ENCODE peak calls at places on chromosome 3, in eight cellular contexts. C is left ventricle myocardium inferior, H is fibroblast of lung, A is astrocyte, T is cardiac muscle cell, S is endodermal cell, E is uterus, U is H9. M is an unnamed sample.

GRCh38 chr3:173403376-173403775 is 5.8 kb downstream of the NLGN1 start:
- DNase-seq in C (no peak), H (peak; percentile 14), A (no peak), T (no peak), S (no peak), E (no peak), U (no peak), M (no peak)

GRCh38 chr3:116000315-116000714 is 377.0 kb downstream of the GAP43 start:
- DNase-seq in C (no peak), H (peak; percentile 97), A (peak; percentile 98), T (peak; percentile 71), S (no peak), E (no peak), U (no peak), M (peak; percentile 33)

GRCh38 chr3:72448858-72449257 is 399.4 kb downstream of the SHQ1 start:
- DNase-seq in C (no peak), H (peak; percentile 42), A (peak; percentile 25), T (peak; percentile 15), S (no peak), E (no peak), U (no peak), M (peak; percentile 6)

GRCh38 chr3:181712190-181712504 is 422 bp downstream of the SOX2 start:
- DNase-seq in C (no peak), H (no peak), A (no peak), T (no peak), S (peak; percentile 64), E (no peak), U (no peak), M (no peak)

GRCh38 chr3:42476225-42477160 is 25.9 kb upstream of the VIPR1 start:
- DNase-seq in C (no peak), H (no peak), A (no peak), T (peak; percentile 9), S (no peak), E (no peak), U (no peak), M (no peak)

GRCh38 chr3:56724580-56725142 is 41.6 kb upstream of the TASOR start:
- DNase-seq in C (no peak), H (peak; percentile 11), A (peak; percentile 6), T (no peak), S (no peak), E (no peak), U (no peak), M (no peak)

GRCh38 chr3:29384640-29385039 is 103.8 kb downstream of the RBMS3 start:
- DNase-seq in C (peak; percentile 22), H (peak; percentile 91), A (peak; percentile 92), T (peak; percentile 87), S (peak; percentile 44), E (peak; percentile 22), U (no peak), M (peak; percentile 89)

GRCh38 chr3:111521881-111522280 is 20.1 kb upstream of the CD96 start:
- DNase-seq in C (no peak), H (peak; percentile 72), A (peak; percentile 64), T (peak; percentile 59), S (no peak), E (no peak), U (no peak), M (no peak)

GRCh38 chr3:172084871-172085556 is 45.6 kb downstream of the FNDC3B start:
- DNase-seq in C (no peak), H (peak; percentile 58), A (no peak), T (no peak), S (no peak), E (no peak), U (no peak), M (no peak)
- H3K4me1 ChIP-seq in C (peaks cover 83% of the 10 kb centered on the region), H (peaks cover 8% of the 10 kb centered on the region), A (peaks cover 55% of the 10 kb centered on the region), T (peaks cover 25% of the 10 kb centered on the region), S (peaks cover under 1% of the 10 kb centered on the region), E (no peaks in the 10 kb centered on the region), U (peaks cover 6% of the 10 kb centered on the region), M (peaks cover 48% of the 10 kb centered on the region)

GRCh38 chr3:138948371-138949001 is 1.5 kb downstream of the FOXL2NB start:
- DNase-seq in C (no peak), H (no peak), A (no peak), T (no peak), S (peak; percentile 63), E (no peak), U (no peak), M (no peak)

GRCh38 chr3:138947303-138948121 is 495 bp downstream of the FOXL2NB start:
- DNase-seq in C (no peak), H (no peak), A (no peak), T (no peak), S (peak; percentile 82), E (no peak), U (peak; percentile 50), M (no peak)

GRCh38 chr3:138944842-138945645 is 1.9 kb downstream of the FOXL2 start:
- DNase-seq in C (no peak), H (peak; percentile 8), A (no peak), T (no peak), S (peak; percentile 89), E (no peak), U (peak; percentile 75), M (no peak)

GRCh38 chr3:138945646-138946553 is 1.0 kb downstream of the FOXL2 start:
- DNase-seq in C (no peak), H (peak; percentile 23), A (no peak), T (no peak), S (peak; percentile 86), E (no peak), U (peak; percentile 64), M (no peak)

DNA sequence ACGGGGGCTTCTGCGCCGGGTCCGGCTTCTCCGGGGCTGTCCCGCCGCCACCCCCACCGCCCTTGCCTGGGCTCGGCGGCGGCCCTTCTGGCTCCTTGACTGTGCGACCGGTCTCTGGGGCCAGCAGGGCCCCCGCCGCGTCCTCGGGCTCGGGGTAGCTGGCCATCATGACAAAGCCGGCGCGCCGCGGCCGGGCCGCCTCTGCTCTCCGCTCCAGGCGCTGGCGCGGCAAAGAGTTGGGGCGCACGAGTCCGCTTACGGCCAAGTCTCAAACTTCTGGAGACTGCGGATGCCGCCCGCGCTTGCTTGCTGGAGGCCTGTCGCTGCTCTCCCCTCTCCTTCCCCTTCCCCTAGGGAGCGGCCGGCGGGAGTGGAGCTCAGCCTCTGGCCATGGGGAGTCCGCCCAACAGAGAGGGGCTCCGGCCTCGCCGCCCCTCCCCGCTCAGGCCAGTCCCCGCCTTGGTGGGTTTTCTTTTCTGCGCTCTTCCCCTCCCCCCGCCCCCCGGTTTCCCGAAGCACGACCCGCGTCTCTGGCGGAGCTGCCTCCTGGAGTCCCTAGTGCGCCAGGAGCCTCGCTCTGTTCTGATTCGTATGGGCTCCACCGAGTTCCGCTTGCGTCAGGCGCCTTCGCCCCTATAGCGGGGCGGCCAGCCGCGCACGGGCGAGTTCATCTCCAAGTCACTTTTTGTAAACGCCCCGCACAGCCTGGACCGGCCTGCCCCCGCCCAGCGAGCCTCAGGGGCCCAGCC is at the start of the genes FOXL2 and FOXL2NB:
- DNase-seq in C (no peak), H (peak; percentile 54), A (peak; percentile 38), T (peak; percentile 71), S (peak; percentile 90), E (peak; percentile 67), U (peak; percentile 86), M (peak; percentile 35)
- H3K27me3 ChIP-seq in C (peaks cover 100% of the 10 kb centered on the region), H (peaks cover 95% of the 10 kb centered on the region), A (peaks cover 93% of the 10 kb centered on the region), T (peaks cover 100% of the 10 kb centered on the region), S (peaks cover 100% of the 10 kb centered on the region), E (peaks cover 20% of the 10 kb centered on the region), U (peaks cover 71% of the 10 kb centered on the region), M (no peaks in the 10 kb centered on the region)

DNA sequence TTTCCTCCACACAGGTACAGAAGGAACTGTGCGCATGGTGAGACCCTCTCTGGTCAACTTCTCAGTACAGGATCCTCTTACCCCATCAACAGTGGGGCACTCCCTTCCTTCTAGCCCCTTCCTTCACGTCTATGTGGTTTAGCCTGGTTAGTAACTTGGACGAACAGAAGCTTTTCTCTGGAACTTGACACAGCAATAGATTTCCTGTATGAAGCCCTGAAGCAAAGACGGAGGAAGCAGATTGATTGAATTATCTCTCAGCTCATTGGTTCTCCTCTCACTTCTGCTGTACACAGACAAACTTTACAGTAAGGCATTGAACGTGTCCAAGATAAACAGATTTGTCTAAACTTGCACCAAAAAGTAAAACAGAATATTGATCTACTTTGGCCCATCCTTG is at the start of gene CD200R1:
- DNase-seq in C (no peak), H (no peak), A (no peak), T (no peak), S (no peak), E (no peak), U (no peak), M (no peak)
- H3K4me1 ChIP-seq in C (no peaks in the 10 kb centered on the region), H (peaks cover 1% of the 10 kb centered on the region), A (no peaks in the 10 kb centered on the region), T (no peaks in the 10 kb centered on the region), S (no peaks in the 10 kb centered on the region), E (no peaks in the 10 kb centered on the region), U (no peaks in the 10 kb centered on the region), M (no peaks in the 10 kb centered on the region)

GRCh38 chr3:52534281-52535183 is 875 bp upstream of the NT5DC2 start:
- DNase-seq in C (no peak), H (peak; percentile 27), A (no peak), T (peak; percentile 41), S (peak; percentile 72), E (peak; percentile 21), U (peak; percentile 55), M (no peak)
- H3K27me3 ChIP-seq in C (no peaks in the 10 kb centered on the region), H (no peaks in the 10 kb centered on the region), A (no peaks in the 10 kb centered on the region), T (no peaks in the 10 kb centered on the region), S (no peaks in the 10 kb centered on the region), E (no peaks in the 10 kb centered on the region), U (no peaks in the 10 kb centered on the region), M (no peaks in the 10 kb centered on the region)

DNA sequence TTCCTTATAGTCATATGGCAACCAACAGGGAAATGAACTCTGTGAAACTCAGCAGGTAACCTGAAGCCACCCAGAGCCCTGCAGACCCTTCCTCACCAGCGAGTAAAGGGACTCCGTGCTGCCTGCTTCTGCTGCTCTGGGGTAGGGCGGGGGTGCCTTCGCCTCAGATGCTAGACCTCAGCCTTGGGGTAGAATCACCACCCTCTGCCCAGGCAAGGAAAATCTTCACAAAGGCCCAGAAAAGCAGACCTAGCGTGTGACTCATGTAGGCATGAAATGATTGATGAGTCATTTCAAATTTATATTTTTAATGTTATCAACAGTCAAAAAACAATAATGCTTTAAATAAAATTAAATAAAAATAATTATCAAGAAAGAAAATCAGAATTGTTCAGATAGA is 6.6 kb downstream of the STIMATE start:
- DNase-seq in C (no peak), H (no peak), A (no peak), T (no peak), S (no peak), E (no peak), U (no peak), M (no peak)
- H3K4me1 ChIP-seq in C (peaks cover 58% of the 10 kb centered on the region), H (peaks cover 10% of the 10 kb centered on the region), A (no peaks in the 10 kb centered on the region), T (no peaks in the 10 kb centered on the region), S (no peaks in the 10 kb centered on the region), E (no peaks in the 10 kb centered on the region), U (no peaks in the 10 kb centered on the region), M (no peaks in the 10 kb centered on the region)

GRCh38 chr3:27714101-27714526 is 8.0 kb downstream of the EOMES start:
- DNase-seq in C (no peak), H (no peak), A (no peak), T (no peak), S (peak; percentile 92), E (no peak), U (peak; percentile 41), M (no peak)
- H3K27me3 ChIP-seq in C (peaks cover 94% of the 10 kb centered on the region), H (peaks cover 19% of the 10 kb centered on the region), A (peaks cover 64% of the 10 kb centered on the region), T (peaks cover 70% of the 10 kb centered on the region), S (no peaks in the 10 kb centered on the region), E (peaks cover 4% of the 10 kb centered on the region), U (peaks cover 68% of the 10 kb centered on the region), M (peaks cover 4% of the 10 kb centered on the region)

DNA sequence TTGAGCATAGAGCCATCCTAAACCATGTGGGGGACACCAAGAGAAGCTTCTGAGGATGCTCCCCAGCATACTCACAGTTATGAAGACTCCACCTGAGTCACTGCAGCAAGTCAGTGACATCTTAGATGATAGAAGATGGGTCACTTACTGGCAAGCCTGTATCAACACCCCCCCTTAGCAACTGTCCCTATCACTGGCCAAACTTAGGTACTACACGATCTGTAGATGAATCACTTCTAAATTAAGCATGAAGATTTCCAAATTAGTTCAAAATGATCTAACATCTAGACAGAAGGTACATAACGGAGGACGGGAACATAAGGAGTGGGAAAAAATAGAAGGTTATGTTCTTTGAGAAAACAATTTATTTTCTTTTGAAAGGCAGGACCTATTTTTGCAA is 13.2 kb upstream of the LMCD1 start:
- DNase-seq in C (no peak), H (peak; percentile 59), A (peak; percentile 56), T (no peak), S (no peak), E (peak; percentile 29), U (no peak), M (no peak)
- H3K4me1 ChIP-seq in C (peaks cover 56% of the 10 kb centered on the region), H (peaks cover 16% of the 10 kb centered on the region), A (peaks cover 44% of the 10 kb centered on the region), T (no peaks in the 10 kb centered on the region), S (peaks cover 7% of the 10 kb centered on the region), E (no peaks in the 10 kb centered on the region), U (no peaks in the 10 kb centered on the region), M (peaks cover 55% of the 10 kb centered on the region)